ENCODE peak calls at places on chromosome 17, in four cellular contexts. Y, M, I and J are unnamed samples. For H3K9me3 and H3K36me3, the result is how much of the 10 kb centered on the place peaks cover.

GRCh38 chr17:16936536-16937310 is 35.2 kb downstream of the TNFRSF13B start:
- DNase-seq in Y (no peak), M (no peak), I (no peak), J (no peak)

GRCh38 chr17:29215174-29215573 is 31.5 kb upstream of the CRYBA1 start:
- DNase-seq in Y (no peak), M (no peak), I (no peak), J (no peak)

GRCh38 chr17:2611627-2612026 is 18.2 kb downstream of the PAFAH1B1 start:
- DNase-seq in Y (no peak), M (no peak), I (no peak), J (no peak)

GRCh38 chr17:49616546-49617205 is 41.0 kb downstream of the NXPH3 start:
- DNase-seq in Y (peak), M (no peak), I (no peak), J (peak)

GRCh38 chr17:30274887-30275286 is 16.9 kb downstream of the BLMH start:
- DNase-seq in Y (no peak), M (no peak), I (no peak), J (no peak)

GRCh38 chr17:73902416-73903181 is 258.4 kb upstream of the SDK2 start:
- DNase-seq in Y (no peak), M (peak), I (no peak), J (peak)

GRCh38 chr17:183021-183420 is 1.6 kb upstream of the DOC2B start:
- DNase-seq in Y (no peak), M (no peak), I (no peak), J (no peak)

GRCh38 chr17:61967729-61968128 is 39.9 kb upstream of the INTS2 start:
- DNase-seq in Y (no peak), M (no peak), I (no peak), J (no peak)

GRCh38 chr17:66944365-66945203 is 19.9 kb upstream of the CACNG4 start:
- DNase-seq in Y (peak), M (peak), I (peak), J (no peak)

DNA sequence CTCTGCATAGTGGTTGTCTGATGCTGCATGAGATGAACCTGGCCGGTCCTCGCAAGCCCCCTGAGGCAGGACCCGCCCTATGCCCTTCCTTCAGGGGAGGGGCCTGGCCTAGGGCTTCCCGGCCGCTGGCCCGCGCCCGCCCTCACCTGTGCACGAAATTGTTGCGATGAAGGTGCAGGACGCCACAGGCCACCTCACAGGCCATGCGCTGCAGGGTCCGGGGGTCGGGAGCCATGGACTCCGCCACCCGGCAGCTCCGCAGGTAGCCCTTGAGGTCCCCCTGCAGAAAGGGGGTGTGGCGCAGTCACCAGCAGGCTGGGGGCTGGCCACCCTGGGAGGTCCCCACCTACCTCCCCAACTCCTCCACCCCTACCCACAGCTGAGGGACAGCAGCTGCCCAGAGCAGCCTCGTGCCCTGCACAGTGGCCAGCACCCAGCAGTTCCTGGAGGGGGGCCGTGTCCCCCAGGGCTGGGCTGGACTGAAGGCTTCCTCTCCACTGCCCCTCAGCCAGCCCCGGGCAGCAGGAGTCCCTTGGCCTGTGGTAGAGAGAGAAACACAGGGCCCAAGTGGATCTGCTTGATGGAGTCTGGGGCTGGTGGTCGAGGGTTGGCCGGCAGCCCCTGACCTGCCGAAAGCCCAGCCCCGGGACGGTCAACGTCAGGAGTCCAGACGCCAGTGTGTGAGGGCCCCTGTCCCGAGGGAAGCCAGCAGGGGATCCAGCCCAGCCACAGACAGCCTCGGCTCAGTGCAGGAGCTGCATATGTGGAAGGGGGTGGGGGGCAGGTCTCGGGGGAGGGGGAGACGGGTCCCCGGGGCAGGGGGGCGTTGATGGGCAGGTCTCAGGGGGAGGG is 38.8 kb upstream of the PVALEF start:
- DNase-seq in Y (no peak), M (no peak), I (no peak), J (no peak)
- H3K9me3 ChIP-seq in Y (under half), M (under half), I (under half), J (under half)

DNA sequence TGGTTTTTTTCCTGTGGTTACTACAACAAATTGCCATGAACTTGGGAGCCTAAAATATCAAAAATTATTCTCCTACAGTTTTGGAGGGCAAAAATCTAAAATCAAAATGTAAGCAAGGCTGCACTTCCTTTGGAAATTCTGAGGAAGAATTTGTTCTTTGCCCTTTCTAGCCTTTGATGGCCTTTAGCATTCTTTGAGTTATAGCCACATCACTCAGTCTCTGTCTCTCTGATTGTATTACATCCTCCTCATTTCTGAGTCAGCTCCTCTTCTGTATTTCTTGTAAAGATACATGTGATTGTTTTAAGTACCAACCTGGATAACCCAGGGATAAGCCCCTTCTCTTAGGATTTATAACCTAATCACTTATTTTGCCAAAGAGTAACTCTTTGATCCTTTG is 282.0 kb downstream of the BCAS3 start:
- DNase-seq in Y (no peak), M (no peak), I (no peak), J (no peak)
- H3K27ac ChIP-seq in Y (no peak), M (no peak), I (no peak), J (no peak)

GRCh38 chr17:8257801-8258200 is 8.7 kb downstream of the PFAS start:
- DNase-seq in Y (no peak), M (no peak), I (no peak), J (no peak)
- H3K36me3 ChIP-seq in Y (under half), M (under half), I (under half), J (under half)

GRCh38 chr17:22268912-22269220 is 576.5 kb downstream of the KCNJ18 start:
- DNase-seq in Y (no peak), M (no peak), I (no peak), J (no peak)

GRCh38 chr17:22266231-22266630 is 573.9 kb downstream of the KCNJ18 start:
- DNase-seq in Y (no peak), M (no peak), I (peak), J (no peak)

GRCh38 chr17:22265807-22266206 is 573.5 kb downstream of the KCNJ18 start:
- DNase-seq in Y (no peak), M (no peak), I (no peak), J (no peak)

GRCh38 chr17:22268214-22268911 is 576.0 kb downstream of the KCNJ18 start:
- DNase-seq in Y (no peak), M (no peak), I (peak), J (no peak)

GRCh38 chr17:22267019-22267418 is 574.7 kb downstream of the KCNJ18 start:
- DNase-seq in Y (no peak), M (no peak), I (no peak), J (no peak)
- H3K9me3 ChIP-seq in Y (under half), M (under half), I (under half), J (under half)

GRCh38 chr17:70454377-70454776 is 285.0 kb downstream of the KCNJ2 start:
- DNase-seq in Y (no peak), M (no peak), I (no peak), J (no peak)

GRCh38 chr17:70454908-70455307 is 285.6 kb downstream of the KCNJ2 start:
- DNase-seq in Y (no peak), M (no peak), I (no peak), J (no peak)
- H3K27ac ChIP-seq in Y (no peak), M (no peak), I (no peak), J (no peak)

GRCh38 chr17:4118095-4118743 is 24.6 kb downstream of the ZZEF1 start:
- DNase-seq in Y (peak), M (no peak), I (no peak), J (no peak)

GRCh38 chr17:4120332-4120731 is 22.5 kb downstream of the ZZEF1 start:
- DNase-seq in Y (no peak), M (no peak), I (no peak), J (no peak)

GRCh38 chr17:4116516-4116915 is 26.3 kb downstream of the ZZEF1 start:
- DNase-seq in Y (no peak), M (no peak), I (no peak), J (no peak)

GRCh38 chr17:4124994-4125393 is 17.8 kb downstream of the ZZEF1 start:
- DNase-seq in Y (no peak), M (no peak), I (no peak), J (no peak)

DNA sequence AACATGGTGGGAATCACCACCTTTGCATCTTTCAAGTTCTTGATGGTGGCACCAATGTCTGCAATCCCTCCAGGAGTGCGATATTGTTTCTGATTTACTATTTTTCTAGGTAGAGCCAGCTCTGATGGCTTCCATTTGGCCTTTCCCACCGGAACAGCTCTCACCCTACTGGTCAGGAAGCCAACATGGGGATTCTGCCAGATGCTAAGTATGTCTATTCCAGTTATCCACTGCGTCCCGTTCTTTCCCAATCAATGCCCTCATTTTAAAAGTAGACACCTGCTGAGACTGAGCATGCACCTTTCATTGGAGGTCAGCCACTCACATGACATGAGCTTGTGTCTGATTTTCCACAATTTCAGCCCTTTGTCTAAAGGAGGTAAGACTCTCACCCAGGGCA is 23.5 kb downstream of the ZZEF1 start:
- DNase-seq in Y (no peak), M (no peak), I (no peak), J (no peak)
- H3K36me3 ChIP-seq in Y (under half), M (under half), I (under half), J (under half)

GRCh38 chr17:22443061-22443460 is 750.7 kb downstream of the KCNJ18 start:
- DNase-seq in Y (no peak), M (no peak), I (no peak), J (no peak)
- H3K9me3 ChIP-seq in Y (under half), M (under half), I (under half), J (under half)